ENCODE peak calls at places on chromosome 13, in seven cellular contexts. O is HTR-8/SVneo; Q is cardiac muscle cell; B is psoas muscle; S is stimulated activated CD8-positive, alpha-beta memory T cell treated with anti-CD3 and anti-CD28 coated beads, Interleukin-4, amount 100 ng/mL, for 4 hours; F is putamen; E is Peyer's patch. Y is an unnamed sample.

GRCh38 chr13:74966814-74967213 is 515.2 kb downstream of the TBC1D4 start:
- DNase-seq in E (no peak), O (no peak), Q (peak; percentile 58), B (no peak), F (peak; percentile 47), S (no peak), Y (peak; percentile 11)

GRCh38 chr13:41306271-41307150 is 4.6 kb upstream of the NAA16 start:
- DNase-seq in O (no peak), Q (peak; percentile 32), F (no peak), E (no peak), S (no peak), B (no peak), Y (no peak)

GRCh38 chr13:36919833-36920611 is at the start of gene SMAD9:
- DNase-seq in S (no peak), F (no peak), E (peak; percentile 61), O (peak; percentile 40), Q (peak; percentile 82), B (peak; percentile 87), Y (peak; percentile 94)

GRCh38 chr13:30362869-30363268 is 55.5 kb upstream of the KATNAL1 start:
- DNase-seq in S (no peak), O (no peak), E (no peak), F (no peak), B (no peak), Q (peak; percentile 10), Y (peak; percentile 70)

GRCh38 chr13:112953591-112954487 is 15.2 kb upstream of the MCF2L start:
- DNase-seq in Q (no peak), O (no peak), B (no peak), S (no peak), E (peak; percentile 35), F (no peak), Y (no peak)

GRCh38 chr13:48402325-48402962 is 10.5 kb downstream of the LPAR6 start:
- DNase-seq in Q (no peak), S (no peak), B (no peak), F (no peak), E (no peak), O (no peak), Y (no peak)

GRCh38 chr13:27079421-27079958 is 92.1 kb downstream of the USP12 start:
- DNase-seq in O (peak; percentile 3), E (no peak), B (no peak), F (no peak), Q (peak; percentile 72), S (no peak), Y (no peak)

GRCh38 chr13:86269511-86269910 is 470.3 kb upstream of the SLITRK6 start:
- DNase-seq in B (no peak), Q (no peak), F (no peak), O (no peak), S (no peak), E (no peak), Y (no peak)

GRCh38 chr13:95650691-95651090 is 6.2 kb upstream of the DZIP1 start:
- DNase-seq in F (no peak), B (no peak), E (no peak), S (no peak), Q (no peak), O (no peak), Y (no peak)

Y was measured in right cardiac atrium.